ENCODE peak calls at places on chromosomes 5 and 9, in four cellular contexts. W is spleen, M is right lobe of liver, O is IMR-90. P is an unnamed sample. For H3K36me3, the result is how much of the 10 kb centered on the place peaks cover.

GRCh38 chr5:102858808-102859207 is 103.7 kb downstream of the PAM start:
- DNase-seq in W (no peak), M (no peak), O (peak), P (peak)

GRCh38 chr5:45410304-45410995 is 285.7 kb downstream of the HCN1 start:
- DNase-seq in W (no peak), M (no peak), O (peak), P (no peak)

GRCh38 chr5:42487821-42488220 is 64.6 kb downstream of the GHR start:
- DNase-seq in W (no peak), M (no peak), O (no peak), P (no peak)

GRCh38 chr5:94433393-94434149 is 184.8 kb downstream of the KIAA0825 start:
- DNase-seq in W (no peak), M (peak), O (peak), P (peak)

GRCh38 chr5:176447538-176447981 is 625 bp upstream of the FAF2 start:
- DNase-seq in W (peak), M (peak), O (no peak), P (no peak)

GRCh38 chr5:157520911-157521703 is 54.5 kb downstream of the ADAM19 start:
- DNase-seq in W (no peak), M (no peak), O (peak), P (no peak)

GRCh38 chr5:95711501-95712346 is 19.4 kb upstream of the RHOBTB3 start:
- DNase-seq in W (no peak), M (no peak), O (no peak), P (no peak)

GRCh38 chr5:151012857-151013256 is 7.5 kb upstream of the GPX3 start:
- DNase-seq in W (no peak), M (no peak), O (no peak), P (no peak)

GRCh38 chr5:117302949-117303348 is 728.3 kb upstream of the SEMA6A start:
- DNase-seq in W (no peak), M (no peak), O (no peak), P (no peak)

GRCh38 chr5:56316302-56316994 is 83.3 kb upstream of the ANKRD55 start:
- DNase-seq in W (no peak), M (no peak), O (no peak), P (no peak)

GRCh38 chr5:174839196-174839595 is 114.8 kb downstream of the MSX2 start:
- DNase-seq in W (no peak), M (no peak), O (no peak), P (no peak)

GRCh38 chr9:21081451-21081850 is 3.7 kb upstream of the IFNB1 start:
- DNase-seq in W (no peak), M (no peak), O (no peak), P (no peak)

GRCh38 chr9:21080793-21081192 is 3.1 kb upstream of the IFNB1 start:
- DNase-seq in W (no peak), M (no peak), O (no peak), P (no peak)

GRCh38 chr9:21077842-21078241 is at the start of gene IFNB1:
- DNase-seq in W (no peak), M (no peak), O (no peak), P (no peak)

GRCh38 chr9:21075484-21075883 is 2.3 kb downstream of the IFNB1 start:
- DNase-seq in W (no peak), M (no peak), O (no peak), P (no peak)

DNA sequence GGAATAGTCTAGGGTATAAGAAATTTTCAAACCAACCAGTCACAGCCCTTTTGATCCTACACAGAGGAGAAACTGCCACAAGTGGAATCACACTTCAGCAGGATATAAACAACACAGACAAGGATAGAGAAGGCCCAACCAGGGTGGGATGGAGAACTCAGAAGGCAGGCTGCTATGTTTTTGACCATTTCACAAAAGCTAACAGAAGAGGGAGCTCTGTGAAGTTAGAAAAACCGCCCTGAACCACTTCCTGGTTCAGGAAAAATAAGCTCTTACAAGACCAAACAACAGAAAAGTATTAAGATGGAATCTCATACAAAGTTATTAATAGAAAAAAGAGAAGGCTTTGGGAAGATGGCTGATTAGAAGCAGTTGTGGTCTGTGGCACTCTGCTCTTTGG is 960 bp upstream of the IFNB1 start:
- DNase-seq in W (no peak), M (no peak), O (no peak), P (no peak)
- TF ChIP-seq CTCF in W (no peak), M (no peak), O (peak), P (no peak)

DNA sequence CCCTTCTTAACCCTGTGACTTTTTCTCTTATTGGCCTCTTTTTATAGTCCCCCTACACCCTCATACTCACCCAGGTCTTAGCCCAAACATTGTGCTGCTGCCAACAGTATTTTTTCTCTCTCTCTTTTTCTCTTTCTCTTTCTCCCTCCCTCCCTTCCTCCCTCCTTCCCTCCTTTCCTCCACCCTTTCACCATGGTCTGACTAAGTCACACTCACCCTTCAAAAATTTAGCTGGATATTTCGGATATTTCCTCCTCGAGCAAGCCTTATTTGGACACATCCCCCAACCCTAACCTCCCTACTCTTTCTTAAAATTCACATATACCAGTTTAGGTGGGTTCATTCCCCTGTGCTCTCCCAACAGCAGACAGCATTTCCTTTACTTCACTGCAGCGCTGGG is 64.7 kb downstream of the FGF1 start:
- DNase-seq in W (no peak), M (no peak), O (peak), P (no peak)
- H3K4me3 ChIP-seq in W (no peak), M (no peak), O (peak), P (no peak)

GRCh38 chr9:107332883-107333282 is 49.8 kb downstream of the RAD23B start:
- DNase-seq in W (no peak), M (no peak), O (no peak), P (no peak)

GRCh38 chr9:107333363-107333762 is 50.3 kb downstream of the RAD23B start:
- DNase-seq in W (no peak), M (no peak), O (no peak), P (no peak)

GRCh38 chr9:107334103-107334776 is 51.2 kb downstream of the RAD23B start:
- DNase-seq in W (no peak), M (no peak), O (no peak), P (no peak)

GRCh38 chr9:107336718-107337360 is 53.8 kb downstream of the RAD23B start:
- DNase-seq in W (no peak), M (no peak), O (peak), P (no peak)

DNA sequence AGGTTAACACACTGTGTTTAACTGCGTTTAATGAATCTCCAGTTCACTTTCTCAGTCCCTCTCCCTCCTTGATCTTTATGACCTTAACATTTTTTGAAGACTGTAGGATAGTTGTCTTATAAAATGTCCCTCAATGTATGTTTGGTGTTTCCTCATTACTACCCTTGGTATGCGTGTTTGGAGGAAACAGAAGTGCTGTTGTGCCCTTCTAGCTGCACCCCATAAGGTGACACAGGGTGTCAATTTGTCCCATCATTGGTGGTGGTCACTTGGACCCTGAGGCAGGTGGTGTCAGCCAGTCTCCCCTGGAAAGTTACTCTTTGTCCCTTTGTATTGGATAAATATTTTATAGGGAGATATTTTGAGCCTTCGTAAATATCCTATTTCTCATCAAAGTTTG is 52.3 kb downstream of the RAD23B start:
- DNase-seq in W (no peak), M (no peak), O (no peak), P (no peak)
- H3K36me3 ChIP-seq in W (under half), M (under half), O (under half), P (under half)

DNA sequence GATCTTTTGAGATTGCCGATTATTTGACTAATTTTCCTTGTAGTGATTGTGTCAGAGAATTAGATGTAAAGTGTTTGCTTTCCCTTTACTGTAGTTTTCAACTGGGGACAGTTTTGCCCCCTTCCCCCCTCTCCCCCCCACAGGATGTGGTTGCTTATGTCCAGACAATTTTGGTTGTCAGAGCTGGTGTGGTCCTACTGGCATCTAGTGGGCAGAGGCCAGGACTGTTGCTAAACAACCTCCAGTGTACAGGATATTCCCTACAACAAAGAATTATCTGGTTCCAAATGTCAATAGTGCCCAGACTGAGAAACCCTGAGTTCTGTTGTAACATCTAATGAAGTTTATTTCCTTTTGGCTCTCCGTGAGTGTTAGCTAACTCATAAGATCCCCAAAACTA is 20.0 kb downstream of the TMEFF1 start:
- DNase-seq in W (no peak), M (no peak), O (peak), P (no peak)
- TF ChIP-seq CTCF in W (no peak), M (no peak), O (peak), P (peak)

GRCh38 chr5:83099001-83099400 is 21.7 kb downstream of the XRCC4 start:
- DNase-seq in W (no peak), M (no peak), O (no peak), P (no peak)
- H3K4me3 ChIP-seq in W (no peak), M (no peak), O (no peak), P (no peak)

DNA sequence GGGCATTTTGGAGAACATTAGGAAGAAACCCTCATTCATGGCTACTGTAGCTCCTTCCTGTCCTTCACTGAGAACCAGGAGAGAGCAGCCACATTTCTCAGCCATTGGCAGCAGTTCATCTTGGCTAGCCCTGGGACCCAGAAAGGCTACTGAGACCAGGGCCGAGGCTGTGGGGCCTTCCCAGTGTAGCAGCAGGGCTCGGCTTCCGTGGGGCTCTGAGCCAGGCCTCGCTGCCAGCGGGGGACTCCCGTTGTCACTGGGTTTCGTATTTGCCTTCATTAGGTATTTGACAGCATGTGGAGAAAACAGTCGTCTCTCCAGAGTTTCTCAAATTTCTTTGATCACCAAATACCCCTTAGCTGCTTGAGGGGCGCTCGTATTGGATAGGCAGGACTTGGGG is 37.3 kb upstream of the PRDM12 start:
- DNase-seq in W (no peak), M (no peak), O (no peak), P (no peak)
- H3K36me3 ChIP-seq in W (half or more), M (half or more), O (half or more), P (under half)

GRCh38 chr5:15570491-15570890 is 70.5 kb downstream of the FBXL7 start:
- DNase-seq in W (no peak), M (no peak), O (no peak), P (no peak)
- TF ChIP-seq CTCF in W (no peak), M (no peak), O (no peak), P (no peak)